ENCODE peak calls at places on chromosome 20, in four cellular contexts. R is BJ, B is cardiac septum, H is endothelial cell. Z is an unnamed sample.

GRCh38 chr20:59589051-59589450 is 15.3 kb upstream of the PHACTR3 start:
- DNase-seq in R (no peak), B (peak), H (no peak), Z (no peak)

GRCh38 chr20:46903256-46903655 is 8.6 kb downstream of the EYA2 start:
- DNase-seq in R (no peak), B (no peak), H (no peak), Z (no peak)

GRCh38 chr20:37863289-37863688 is 39.6 kb upstream of the VSTM2L start:
- DNase-seq in R (no peak), B (no peak), H (no peak), Z (no peak)

GRCh38 chr20:31987744-31988143 is 19.8 kb downstream of the XKR7 start:
- DNase-seq in R (no peak), B (no peak), H (no peak), Z (no peak)

GRCh38 chr20:7841967-7842301 is 98.3 kb downstream of the HAO1 start:
- DNase-seq in R (peak), B (peak), H (no peak), Z (peak)

GRCh38 chr20:16072220-16072619 is 501.0 kb downstream of the KIF16B start:
- DNase-seq in R (no peak), B (no peak), H (no peak), Z (no peak)

GRCh38 chr20:1669304-1669703 is 11.7 kb upstream of the SIRPG start:
- DNase-seq in R (no peak), B (no peak), H (no peak), Z (no peak)

GRCh38 chr20:37803476-37804307 is 99.2 kb upstream of the VSTM2L start:
- DNase-seq in R (no peak), B (no peak), H (no peak), Z (no peak)

GRCh38 chr20:59752704-59753460 is 148.5 kb downstream of the PHACTR3 start:
- DNase-seq in R (no peak), B (no peak), H (no peak), Z (no peak)

GRCh38 chr20:9025643-9026042 is 43.2 kb upstream of the PLCB4 start:
- DNase-seq in R (no peak), B (no peak), H (no peak), Z (no peak)

GRCh38 chr20:11502668-11503067 is 415.0 kb upstream of the BTBD3 start:
- DNase-seq in R (no peak), B (no peak), H (no peak), Z (no peak)

GRCh38 chr20:2519115-2519815 is 10.6 kb upstream of the ZNF343 start:
- DNase-seq in R (no peak), B (no peak), H (no peak), Z (no peak)

GRCh38 chr20:33789109-33789857 is 21.9 kb upstream of the CHMP4B start:
- DNase-seq in R (peak), B (no peak), H (peak), Z (peak)

GRCh38 chr20:50590348-50590664 is 80.1 kb downstream of the PTPN1 start:
- DNase-seq in R (no peak), B (no peak), H (no peak), Z (no peak)

GRCh38 chr20:18679020-18679419 is 91.2 kb downstream of the DTD1 start:
- DNase-seq in R (peak), B (no peak), H (no peak), Z (no peak)

GRCh38 chr20:3041818-3042504 is 1.5 kb upstream of the GNRH2 start:
- DNase-seq in R (no peak), B (no peak), H (no peak), Z (no peak)

GRCh38 chr20:62174870-62175624 is 7.8 kb upstream of the MTG2 start:
- DNase-seq in R (no peak), B (no peak), H (no peak), Z (no peak)

GRCh38 chr20:56540415-56540814 is 7.4 kb downstream of the FAM209B start:
- DNase-seq in R (no peak), B (no peak), H (no peak), Z (no peak)

GRCh38 chr20:13158339-13158738 is 62.7 kb upstream of the ISM1 start:
- DNase-seq in R (no peak), B (no peak), H (no peak), Z (peak)

GRCh38 chr20:33250666-33251065 is 14.9 kb downstream of the BPIFA1 start:
- DNase-seq in R (no peak), B (no peak), H (no peak), Z (no peak)